ENCODE peak calls at places on chromosomes 3 and 15, in five cellular contexts. C is neuronal stem cell, B is IMR-90, O is mesenchymal stem cell, Y is H9. G is an unnamed sample.

GRCh38 chr15:35309886-35310285 is 224.8 kb upstream of the NANOGP8 start:
- DNase-seq in Y (no peak), O (peak), C (no peak), B (peak), G (no peak)

GRCh38 chr15:90619939-90620338 is 90.2 kb downstream of the CRTC3 start:
- DNase-seq in B (no peak), O (no peak), C (no peak), Y (no peak), G (no peak)

GRCh38 chr15:85667491-85668424 is 127.0 kb downstream of the KLHL25 start:
- DNase-seq in C (no peak), Y (no peak), B (peak), O (peak), G (peak)

GRCh38 chr3:188389711-188390346 is 235.9 kb downstream of the LPP start:
- DNase-seq in O (no peak), Y (no peak), B (no peak), C (no peak), G (no peak)

GRCh38 chr15:58985443-58985842 is 2.0 kb upstream of the RNF111 start:
- DNase-seq in O (no peak), Y (peak), B (peak), C (no peak), G (peak)

GRCh38 chr3:126488205-126488604 is 12.5 kb upstream of the ZXDC start:
- DNase-seq in O (no peak), B (no peak), Y (no peak), C (no peak), G (no peak)

GRCh38 chr15:75454471-75455418 is 3.3 kb upstream of the SIN3A start:
- DNase-seq in C (peak), B (no peak), Y (peak), O (peak), G (peak)

GRCh38 chr15:77528968-77529319 is 103.8 kb downstream of the LINGO1 start:
- DNase-seq in O (no peak), C (no peak), Y (no peak), B (no peak), G (no peak)

GRCh38 chr15:68055224-68055705 is 1.1 kb downstream of the PIAS1 start:
- DNase-seq in B (peak), C (no peak), Y (no peak), O (peak), G (peak)

GRCh38 chr3:171526869-171527268 is 66.7 kb upstream of the TNIK start:
- DNase-seq in Y (no peak), B (peak), C (no peak), O (peak), G (no peak)

GRCh38 chr3:128439226-128439625 is 27.5 kb downstream of the DNAJB8 start:
- DNase-seq in Y (no peak), B (peak), O (no peak), C (no peak), G (no peak)

GRCh38 chr15:36863551-36863950 is 236.8 kb downstream of the MEIS2 start:
- DNase-seq in O (no peak), B (peak), C (no peak), Y (no peak), G (no peak)

GRCh38 chr3:128487813-128488635 is 5.0 kb downstream of the GATA2 start:
- DNase-seq in Y (peak), O (peak), C (no peak), B (peak), G (peak)

GRCh38 chr3:10289077-10289476 is 3.7 kb downstream of the GHRL start:
- DNase-seq in Y (no peak), O (no peak), B (no peak), C (no peak), G (no peak)

GRCh38 chr3:11600501-11601282 is 43.0 kb downstream of the VGLL4 start:
- DNase-seq in C (peak), O (peak), Y (peak), B (peak), G (peak)

GRCh38 chr15:89330881-89331595 is 3.6 kb downstream of the POLG start:
- DNase-seq in B (no peak), O (no peak), Y (no peak), C (no peak), G (no peak)

GRCh38 chr3:101203411-101203810 is 117.0 kb downstream of the IMPG2 start:
- DNase-seq in O (no peak), B (peak), C (no peak), Y (no peak), G (no peak)

GRCh38 chr15:37037256-37037655 is 63.1 kb downstream of the MEIS2 start:
- DNase-seq in C (no peak), Y (no peak), O (no peak), B (no peak), G (no peak)

DNA sequence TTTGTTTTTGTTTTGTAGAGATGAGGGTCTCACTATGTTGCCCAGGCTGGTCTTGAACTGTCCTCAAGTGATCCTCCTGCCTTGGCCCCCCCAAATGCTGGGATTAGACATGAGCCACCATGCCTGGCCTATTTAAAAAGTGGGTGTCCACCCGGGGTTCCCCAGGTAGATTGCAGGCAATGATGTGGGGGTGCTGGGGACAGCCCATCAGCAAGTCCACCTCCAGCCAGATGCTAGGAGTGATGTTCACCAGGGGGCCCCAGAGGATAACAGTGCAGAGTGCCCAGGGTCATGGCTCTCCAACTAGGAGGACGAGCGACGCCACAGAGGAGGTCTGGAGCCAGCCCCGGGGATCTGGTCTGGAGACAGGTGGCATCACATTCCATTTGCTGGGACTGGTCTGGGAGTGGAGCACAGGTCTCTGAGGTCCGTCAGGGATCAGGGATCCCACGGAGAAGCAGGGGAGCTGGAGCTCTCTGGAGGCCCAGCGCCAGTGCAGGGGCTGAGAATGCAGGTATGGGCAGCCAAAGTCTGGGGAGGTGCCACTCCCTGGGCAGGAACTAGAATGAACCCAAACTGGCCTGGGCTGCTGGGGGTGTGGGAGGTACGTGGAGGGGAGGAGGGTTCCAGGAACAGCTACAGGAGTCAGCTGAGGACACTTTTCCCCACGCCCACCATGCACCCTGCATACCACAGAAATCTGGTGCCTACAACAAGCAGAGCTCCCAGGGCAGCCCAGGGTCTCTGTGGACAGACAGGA is 51.2 kb upstream of the PCSK6 start:
- DNase-seq in O (no peak), B (no peak), C (no peak), Y (peak), G (no peak)
- H4K8ac ChIP-seq in O (no peak), B (no peak), C (no peak), Y (no peak), G (no peak)

GRCh38 chr15:39130556-39131379 is 450.1 kb upstream of the THBS1 start:
- DNase-seq in O (peak), B (peak), Y (no peak), C (no peak), G (no peak)
- H4K8ac ChIP-seq in O (peak), B (peak), Y (no peak), C (no peak), G (no peak)

GRCh38 chr3:109432833-109433232 is 95.5 kb upstream of the DPPA4 start:
- DNase-seq in C (peak), Y (peak), O (no peak), B (no peak), G (peak)
- H4K8ac ChIP-seq in C (no peak), Y (no peak), O (no peak), B (no peak), G (no peak)

DNA sequence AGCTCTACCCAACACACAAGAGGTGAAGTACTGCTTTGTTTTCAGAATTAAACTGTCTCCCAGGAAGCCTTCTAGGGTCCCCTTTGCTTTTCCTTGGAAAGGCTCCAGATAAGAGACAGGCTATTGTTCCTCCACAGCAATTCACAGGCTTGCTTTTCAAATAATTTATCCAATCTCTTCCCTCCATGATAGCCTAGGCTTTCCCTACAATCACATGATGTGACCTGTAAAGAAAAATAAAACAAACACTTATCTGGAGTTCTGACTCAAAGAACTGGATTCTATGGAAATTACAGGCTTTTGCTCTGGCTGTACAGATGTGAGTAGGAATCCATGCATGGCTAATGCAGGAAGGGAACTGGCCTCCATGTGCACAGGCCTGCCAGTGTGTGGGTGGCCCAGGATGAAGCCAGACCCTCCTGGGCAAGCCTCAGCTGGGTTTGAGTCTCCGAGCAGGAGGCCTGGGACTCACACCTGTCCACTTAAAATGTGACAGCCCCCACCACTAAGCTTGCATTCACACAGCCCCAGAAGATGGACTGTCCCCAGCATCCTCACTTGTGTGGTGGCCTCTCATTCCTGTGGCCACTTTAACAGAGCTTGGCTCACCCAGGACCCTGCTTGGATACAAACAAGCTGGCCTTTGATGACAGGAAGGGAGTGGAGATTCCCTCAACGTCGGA is 75.8 kb upstream of the LEKR1 start:
- DNase-seq in B (peak), C (no peak), Y (peak), O (peak), G (peak)
- H4K8ac ChIP-seq in B (peak), C (no peak), Y (no peak), O (peak), G (no peak)

DNA sequence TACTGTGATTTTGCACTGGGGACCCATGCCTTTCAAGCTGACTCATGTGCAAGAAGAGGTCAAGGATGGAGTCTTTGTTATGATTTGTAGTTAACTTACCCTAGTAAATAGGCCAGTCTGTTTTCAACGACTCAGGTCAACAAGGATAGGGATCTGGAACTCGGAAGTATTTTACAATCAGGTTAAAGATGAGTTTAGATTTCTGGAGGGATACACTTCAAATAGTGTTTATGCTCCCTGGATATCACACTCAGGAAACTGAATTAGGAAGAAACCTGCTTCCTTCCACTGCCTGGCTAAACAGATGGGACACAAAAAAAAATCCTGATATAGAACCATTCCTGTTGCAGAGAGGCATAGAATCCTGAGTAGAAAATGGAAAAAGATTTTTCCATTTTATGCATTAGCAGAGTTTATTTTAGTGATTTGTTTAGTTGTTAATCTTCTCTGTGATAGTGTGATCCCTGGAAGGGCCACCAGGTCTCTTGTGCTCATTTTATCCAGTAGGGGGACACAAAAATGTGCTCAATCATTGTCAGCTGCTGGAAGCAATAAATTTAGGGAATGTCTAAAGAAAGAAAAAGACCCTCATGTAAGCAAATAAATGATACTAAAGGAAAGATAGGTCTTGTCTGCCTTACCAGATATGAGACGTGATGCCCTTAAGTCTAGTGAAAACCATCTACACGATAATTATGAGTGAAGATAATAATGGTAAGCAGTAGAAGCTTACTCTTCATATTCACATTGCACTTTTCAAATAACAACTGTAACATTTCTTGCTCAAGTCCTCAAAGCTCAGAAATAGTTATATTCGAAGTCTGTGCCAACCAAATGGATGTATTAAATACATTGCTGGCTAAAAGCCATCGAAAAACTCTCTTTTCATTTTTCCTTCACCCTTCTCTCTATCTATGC is 452.1 kb upstream of the KCNMB2 start:
- DNase-seq in Y (no peak), C (peak), B (no peak), O (peak), G (peak)
- H4K8ac ChIP-seq in Y (no peak), C (no peak), B (peak), O (peak), G (no peak)

DNA sequence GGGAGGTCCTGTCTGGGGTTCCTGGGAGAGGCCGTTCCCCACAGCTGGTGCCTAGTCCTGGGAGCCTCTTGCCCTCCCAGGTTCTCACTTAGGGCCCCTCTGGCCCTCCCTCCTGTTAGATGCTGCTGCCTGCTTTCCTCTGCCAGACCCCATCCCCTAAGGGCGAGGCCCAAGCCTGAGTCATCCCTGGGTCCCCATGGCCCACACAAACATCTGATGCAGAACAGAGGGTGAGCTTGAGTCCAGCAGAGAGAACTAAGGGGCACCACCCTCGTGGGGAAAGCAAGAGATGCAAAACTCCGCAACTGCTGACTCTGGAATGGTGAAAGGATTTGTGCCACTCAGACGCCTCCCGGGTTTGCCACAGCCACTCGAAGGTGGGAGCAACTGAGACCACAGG is 58.8 kb upstream of the TRPM1 start:
- DNase-seq in O (no peak), C (no peak), Y (no peak), B (no peak), G (no peak)
- H4K8ac ChIP-seq in O (peak), C (no peak), Y (no peak), B (no peak), G (no peak)

GRCh38 chr15:41992151-41992802 is 19.9 kb upstream of the EHD4 start:
- DNase-seq in O (no peak), Y (no peak), C (no peak), B (no peak), G (no peak)
- H4K8ac ChIP-seq in O (no peak), Y (no peak), C (no peak), B (no peak), G (no peak)

GRCh38 chr3:28347374-28348285 is 891 bp upstream of the ZCWPW2 start:
- DNase-seq in Y (no peak), C (no peak), O (peak), B (peak), G (peak)

GRCh38 chr3:28348637-28349396 is at the start of the genes AZI2 and ZCWPW2:
- DNase-seq in C (peak), O (peak), B (peak), Y (peak), G (peak)

GRCh38 chr3:28345690-28346089 is 2.8 kb upstream of the ZCWPW2 start:
- DNase-seq in O (no peak), C (no peak), B (no peak), Y (no peak), G (no peak)

GRCh38 chr3:28349397-28350000 is 875 bp upstream of the AZI2 start:
- DNase-seq in C (no peak), O (no peak), Y (no peak), B (peak), G (no peak)

DNA sequence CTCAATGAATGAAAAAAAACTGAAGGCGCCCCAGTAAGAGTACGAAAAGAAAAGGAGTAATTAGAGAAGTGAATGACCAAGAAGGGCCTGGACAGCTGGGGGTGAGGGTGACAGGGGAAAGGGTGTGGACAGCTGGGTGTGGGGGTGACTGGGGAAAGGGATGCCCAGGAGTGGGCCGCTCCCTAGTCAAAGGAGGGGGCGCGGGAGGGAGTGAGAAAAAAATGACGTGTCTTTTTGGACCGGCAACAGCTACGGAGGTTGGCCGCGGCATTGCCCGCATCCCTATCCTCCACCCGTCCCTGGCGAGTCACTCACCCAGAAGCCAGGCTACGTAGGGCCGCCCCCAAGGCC is 260 bp upstream of the ZCWPW2 start:
- DNase-seq in C (no peak), Y (no peak), B (peak), O (no peak), G (no peak)
- H4K8ac ChIP-seq in C (no peak), Y (no peak), B (peak), O (peak), G (no peak)

GRCh38 chr15:40365016-40365415 is 7.0 kb downstream of the DISP2 start:
- DNase-seq in B (no peak), Y (no peak), C (no peak), O (no peak), G (no peak)
- H4K8ac ChIP-seq in B (no peak), Y (no peak), C (no peak), O (no peak), G (no peak)